ENCODE peak calls at places on chromosome 15, in six cellular contexts. H, X, A, Q, Y and G are unnamed samples.

GRCh38 chr15:45630958-45631691 is 3.7 kb upstream of the SQOR start:
- DNase-seq in H (no peak), X (peak), A (no peak), Q (peak), Y (no peak), G (no peak)

GRCh38 chr15:36594556-36595090 is 15.2 kb downstream of the CDIN1 start:
- DNase-seq in H (no peak), X (no peak), A (no peak), Q (no peak), Y (no peak), G (no peak)

GRCh38 chr15:100602822-100603393 is 519 bp downstream of the ASB7 start:
- DNase-seq in H (no peak), X (peak), A (no peak), Q (no peak), Y (peak), G (no peak)

GRCh38 chr15:25850154-25851111 is 12.7 kb downstream of the ATP10A start:
- DNase-seq in H (peak), X (peak), A (peak), Q (no peak), Y (peak), G (no peak)

GRCh38 chr15:101206173-101206572 is 45.7 kb downstream of the CHSY1 start:
- DNase-seq in H (no peak), X (no peak), A (no peak), Q (no peak), Y (no peak), G (no peak)

GRCh38 chr15:37574985-37575384 is 359.5 kb upstream of the TMCO5A start:
- DNase-seq in H (no peak), X (no peak), A (no peak), Q (no peak), Y (no peak), G (no peak)

GRCh38 chr15:31175484-31175883 is 74.0 kb upstream of the TRPM1 start:
- DNase-seq in H (no peak), X (no peak), A (no peak), Q (no peak), Y (no peak), G (no peak)

GRCh38 chr15:82680200-82681102 is 29.2 kb downstream of the AP3B2 start:
- DNase-seq in H (peak), X (peak), A (peak), Q (no peak), Y (peak), G (no peak)

DNA sequence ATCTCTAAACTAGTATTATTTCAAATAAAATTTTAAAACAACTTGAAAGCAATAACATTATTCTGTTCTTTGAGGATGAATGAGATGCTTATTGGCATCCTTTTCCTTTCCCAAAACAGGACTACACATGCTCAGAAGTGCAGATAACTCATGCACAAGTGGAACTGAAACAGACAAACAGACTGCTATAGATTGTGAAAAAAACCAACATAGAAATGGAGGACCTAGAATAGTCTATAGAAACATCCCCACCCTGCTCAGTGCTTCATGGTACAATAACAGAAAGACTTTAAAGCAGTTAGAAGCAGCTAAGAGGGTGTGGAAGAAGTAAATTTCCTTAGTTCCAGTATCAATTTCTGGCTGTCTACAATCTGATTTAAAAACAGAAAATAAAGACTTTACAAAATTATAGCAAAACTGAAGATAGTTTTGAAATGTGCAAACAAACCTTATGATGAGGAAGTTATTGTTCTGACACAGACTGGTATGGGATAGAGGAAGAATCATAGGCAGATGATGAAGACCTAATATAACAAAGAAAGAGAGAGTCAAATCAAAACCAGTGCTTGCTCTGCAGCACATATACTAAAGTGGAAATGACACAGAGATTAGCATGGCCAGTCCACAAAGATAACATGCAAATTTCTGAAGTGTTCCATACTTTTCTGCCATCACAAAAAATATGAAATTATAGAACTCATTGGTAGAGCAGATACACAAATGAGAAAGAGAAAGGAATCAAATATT is 1025.4 kb downstream of the SQOR start:
- DNase-seq in H (no peak), X (no peak), A (no peak), Q (no peak), Y (no peak), G (no peak)
- H3K4me3 ChIP-seq in H (no peak), X (no peak), A (no peak), Q (no peak), Y (no peak), G (no peak)

DNA sequence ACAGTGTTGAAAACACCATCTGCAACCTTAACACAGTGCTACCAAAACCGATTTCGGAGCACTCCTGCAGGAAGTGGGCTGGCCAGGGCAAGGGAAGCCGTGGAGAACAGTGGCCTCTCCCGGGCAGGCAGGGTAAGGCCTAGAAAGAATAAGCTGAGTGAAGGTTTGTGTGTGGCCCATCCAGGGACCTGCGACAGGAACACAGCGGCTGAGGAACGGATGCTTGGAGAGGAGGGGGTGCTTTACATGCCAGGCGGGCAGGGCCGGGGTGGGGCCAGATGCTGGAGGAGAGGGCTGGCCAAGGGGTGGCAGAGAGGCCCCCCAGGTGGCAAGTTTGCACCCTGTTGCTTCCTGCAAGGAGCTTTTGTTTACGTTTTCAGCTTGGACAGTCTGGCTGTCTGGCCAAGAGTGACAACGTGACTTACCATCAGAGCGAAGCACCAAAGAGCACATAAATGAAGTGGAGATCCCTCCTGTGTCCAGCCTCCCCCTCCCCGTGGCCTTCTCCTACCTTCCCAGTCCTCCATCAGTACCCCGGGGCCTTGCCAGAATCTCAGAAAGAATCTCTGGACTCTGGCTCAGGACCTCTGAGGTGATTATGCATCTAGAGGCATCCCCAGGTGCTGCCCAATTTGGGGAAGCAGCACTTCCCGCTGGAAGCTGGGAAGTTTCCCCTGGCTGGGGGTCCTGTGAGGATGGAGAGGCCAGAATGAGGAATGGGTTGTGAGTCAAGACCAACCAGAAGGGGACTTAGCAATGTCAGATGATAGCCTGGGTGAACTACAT is 156.4 kb downstream of the PGPEP1L start:
- DNase-seq in H (peak), X (peak), A (peak), Q (peak), Y (peak), G (no peak)
- TF ChIP-seq POLR2AphosphoS5 in H (peak), X (no peak), A (no peak), Q (no peak), Y (no peak), G (no peak)

GRCh38 chr15:89893696-89894450 is at the start of gene AP3S2:
- DNase-seq in H (peak), X (peak), A (peak), Q (peak), Y (peak), G (peak)
- H3K4me3 ChIP-seq in H (peak), X (peak), A (peak), Q (peak), Y (peak), G (peak)

DNA sequence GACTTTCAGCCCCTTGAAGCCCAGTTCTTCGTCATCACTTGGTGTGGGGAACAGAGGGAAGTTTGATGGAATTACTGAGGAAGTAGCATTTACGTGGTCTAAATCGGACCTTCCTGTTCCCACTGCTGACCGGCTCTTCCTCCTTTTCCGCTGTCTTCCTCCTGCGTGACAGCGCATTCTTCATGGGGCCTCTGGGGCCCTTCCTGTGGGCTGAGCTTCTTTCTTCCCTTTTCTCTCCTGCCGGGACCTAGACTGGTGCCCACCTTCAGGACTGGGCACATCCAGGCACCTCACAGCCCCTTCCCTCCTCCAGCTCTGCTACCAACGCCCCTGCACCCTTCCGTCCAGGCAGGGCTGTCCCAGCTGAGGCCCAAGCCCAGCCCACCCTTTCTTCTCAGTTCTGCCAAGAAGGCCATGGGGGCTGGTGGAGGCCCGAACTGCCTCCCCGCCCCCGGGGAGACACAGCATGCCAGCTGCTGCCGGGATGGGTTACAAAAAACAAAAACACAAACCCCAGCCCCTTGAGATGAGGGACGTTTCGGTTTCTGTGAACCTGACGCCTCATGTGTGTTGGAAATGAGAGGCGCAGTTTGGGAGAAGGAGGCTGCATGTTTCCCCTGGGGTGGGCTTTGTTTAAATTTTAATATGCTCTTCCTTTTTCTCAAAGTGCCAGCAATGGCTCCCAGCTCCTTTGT is 19.1 kb downstream of the ZNF710 start:
- DNase-seq in H (no peak), X (peak), A (no peak), Q (no peak), Y (no peak), G (no peak)
- TF ChIP-seq POLR2AphosphoS5 in H (no peak), X (no peak), A (no peak), Q (no peak), Y (no peak), G (no peak)

GRCh38 chr15:43516185-43516584 is 1.2 kb upstream of the MAP1A start:
- DNase-seq in H (no peak), X (no peak), A (no peak), Q (no peak), Y (no peak), G (no peak)
- H3K4me3 ChIP-seq in H (no peak), X (no peak), A (peak), Q (no peak), Y (peak), G (peak)

GRCh38 chr15:62059108-62059817 is 984 bp downstream of the VPS13C start:
- DNase-seq in H (no peak), X (no peak), A (no peak), Q (no peak), Y (no peak), G (no peak)

GRCh38 chr15:62060116-62060895 is at the start of gene VPS13C:
- DNase-seq in H (peak), X (peak), A (peak), Q (peak), Y (peak), G (no peak)

GRCh38 chr15:62060896-62061280 is 641 bp upstream of the VPS13C start:
- DNase-seq in H (no peak), X (no peak), A (no peak), Q (no peak), Y (no peak), G (no peak)

GRCh38 chr15:62058327-62059028 is 1.8 kb downstream of the VPS13C start:
- DNase-seq in H (no peak), X (no peak), A (no peak), Q (no peak), Y (no peak), G (no peak)

DNA sequence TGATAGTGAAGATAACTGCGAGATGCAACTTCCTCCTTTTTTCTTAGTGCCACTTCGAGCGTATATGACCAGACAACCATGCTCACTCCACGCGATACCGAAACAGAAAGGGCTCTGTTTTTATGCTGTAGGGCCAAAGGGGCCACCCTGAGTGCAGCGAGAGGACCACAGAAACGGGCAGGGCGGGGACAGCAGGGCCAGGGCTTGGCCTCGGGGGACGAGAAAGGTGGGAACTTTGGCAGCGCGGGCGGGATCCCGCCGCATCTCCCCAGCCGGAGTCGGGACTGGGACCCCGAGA is 480 bp downstream of the VPS13C start:
- DNase-seq in H (peak), X (peak), A (peak), Q (no peak), Y (no peak), G (no peak)
- TF ChIP-seq POLR2AphosphoS5 in H (no peak), X (no peak), A (no peak), Q (no peak), Y (no peak), G (no peak)

GRCh38 chr15:70079831-70080230 is 17.9 kb downstream of the TLE3 start:
- DNase-seq in H (no peak), X (no peak), A (no peak), Q (no peak), Y (no peak), G (no peak)
- H3K4me3 ChIP-seq in H (no peak), X (no peak), A (no peak), Q (no peak), Y (no peak), G (no peak)

DNA sequence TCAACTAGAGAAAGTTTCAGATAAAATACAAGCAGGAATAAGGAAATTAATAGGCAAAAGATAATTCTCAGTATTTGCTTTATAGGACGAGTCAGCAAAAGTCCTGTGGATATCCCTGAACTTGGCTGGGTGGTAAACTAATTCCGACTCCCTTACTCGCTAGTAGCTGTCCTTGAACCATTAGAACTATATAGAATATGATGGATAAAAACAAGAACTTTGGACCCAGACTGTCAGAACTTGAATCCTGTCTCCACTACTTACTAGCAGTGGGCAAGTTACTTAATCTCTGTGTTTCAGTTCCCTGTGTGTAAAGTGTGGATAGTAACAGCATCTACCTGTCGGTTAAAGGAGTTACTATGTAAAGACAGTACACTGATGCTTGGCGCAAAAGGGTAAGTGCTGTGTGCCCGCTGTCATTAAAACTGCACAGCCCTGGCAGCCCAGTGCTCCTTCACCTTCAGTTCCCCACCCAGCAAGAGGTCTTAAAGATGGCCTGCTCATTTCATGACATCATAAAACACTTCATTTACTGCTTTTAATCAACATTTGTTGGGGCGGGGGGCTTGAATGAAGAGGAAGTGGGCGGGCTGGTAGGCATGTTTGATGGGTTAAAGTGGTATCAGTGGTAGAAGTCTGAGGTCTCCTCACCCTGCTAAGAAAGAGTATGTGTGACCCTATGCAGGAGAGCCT is 7.3 kb downstream of the TPM1 start:
- DNase-seq in H (no peak), X (no peak), A (no peak), Q (no peak), Y (no peak), G (no peak)
- TF ChIP-seq POLR2AphosphoS5 in H (no peak), X (peak), A (no peak), Q (no peak), Y (no peak), G (no peak)

DNA sequence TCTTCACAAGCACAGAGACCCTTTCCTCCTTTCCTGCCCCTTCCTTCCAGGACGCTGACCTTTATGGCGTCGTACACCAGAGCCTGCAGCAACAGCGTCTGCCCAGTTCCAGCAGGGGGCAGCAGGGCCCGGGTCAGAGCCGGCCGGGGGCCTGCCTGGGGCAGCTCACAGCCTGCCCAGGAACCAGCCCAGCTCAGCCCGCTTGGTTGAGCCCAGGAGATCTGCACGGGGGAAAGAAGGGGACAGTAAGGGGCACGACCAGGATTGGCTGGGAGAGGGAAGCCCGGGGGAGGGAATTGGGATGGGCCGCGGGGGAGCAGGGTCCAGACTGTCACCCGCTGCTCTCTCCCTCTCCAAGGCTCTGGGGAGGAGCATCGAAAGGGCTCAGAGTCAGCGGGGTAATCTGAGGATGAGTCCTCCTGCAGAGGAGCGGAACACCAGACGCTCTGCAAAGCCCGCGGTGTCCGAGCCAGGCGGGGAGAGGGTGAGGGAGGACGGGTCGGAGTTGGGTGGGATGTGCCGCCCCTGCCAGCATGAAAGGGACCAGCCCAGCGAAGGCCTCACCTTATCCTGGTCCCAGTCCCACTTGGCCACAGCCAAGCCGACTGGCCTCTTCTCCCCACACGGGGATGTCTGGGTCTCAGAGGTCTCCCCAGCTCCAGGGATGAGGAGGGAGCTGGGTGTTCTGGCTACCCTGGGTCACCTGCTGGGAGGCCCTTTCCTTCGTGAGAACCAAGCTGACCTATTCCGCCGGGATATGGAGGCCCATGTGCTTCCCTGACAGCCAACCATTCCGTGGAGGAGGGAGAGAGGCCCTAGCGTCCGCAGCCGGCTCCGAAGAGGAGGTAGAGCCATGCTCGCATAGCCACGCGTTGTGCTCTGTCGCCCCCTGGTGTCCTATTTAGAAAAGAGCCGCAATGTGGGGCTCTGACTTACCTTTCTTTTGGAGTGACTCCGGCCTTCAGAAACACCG is 7.4 kb upstream of the IGDCC3 start:
- DNase-seq in H (peak), X (peak), A (peak), Q (peak), Y (peak), G (no peak)
- H3K4me3 ChIP-seq in H (peak), X (no peak), A (peak), Q (peak), Y (peak), G (peak)